ENCODE peak calls at places on chromosomes 13 and 19, in seven cellular contexts. G is effector memory CD4-positive, alpha-beta T cell; X is mucosa of gallbladder; U is right cardiac atrium; I is stimulated activated CD4-positive, alpha-beta T cell treated with anti-CD3 and anti-CD28 coated beads, TNF-alpha, amount 100 ng/mL, for 48 hours; W is SK-N-SH; Z is T-helper 9 cell. N is an unnamed sample.

GRCh38 chr13:20171364-20171763 is 10.5 kb upstream of the GJA3 start:
- DNase-seq in U (no peak), X (no peak), W (no peak), Z (no peak), I (no peak), G (no peak), N (no peak)

GRCh38 chr13:27619711-27620376 is 485 bp downstream of the LNX2 start:
- DNase-seq in G (peak; percentile 26), W (peak; percentile 70), U (peak; percentile 33), I (no peak), X (no peak), Z (no peak), N (no peak)

GRCh38 chr19:2616741-2617392 is 85.6 kb downstream of the GNG7 start:
- DNase-seq in U (no peak), I (no peak), W (no peak), X (peak; percentile 70), Z (no peak), G (no peak), N (no peak)

GRCh38 chr13:42970824-42971669 is 21.0 kb downstream of the EPSTI1 start:
- DNase-seq in G (peak; percentile 32), U (no peak), I (no peak), W (peak; percentile 70), X (peak; percentile 30), Z (peak; percentile 18), N (peak; percentile 36)

GRCh38 chr13:98648676-98649075 is 71.8 kb upstream of the STK24 start:
- DNase-seq in I (no peak), G (no peak), X (no peak), U (no peak), Z (no peak), W (no peak), N (no peak)

GRCh38 chr13:21616205-21616604 is 12.2 kb upstream of the MICU2 start:
- DNase-seq in U (no peak), G (no peak), Z (no peak), W (no peak), X (no peak), I (no peak), N (no peak)

GRCh38 chr19:11496391-11497163 is 9.1 kb downstream of the ZNF653 start:
- DNase-seq in U (peak; percentile 69), G (peak; percentile 49), X (peak; percentile 29), I (peak; percentile 58), Z (peak; percentile 56), W (peak; percentile 88), N (peak; percentile 90)

GRCh38 chr13:110561335-110562033 is at the start of gene RAB20:
- DNase-seq in U (peak; percentile 90), G (peak; percentile 43), Z (peak; percentile 50), I (peak; percentile 10), X (peak; percentile 91), W (peak; percentile 96), N (peak; percentile 92)

GRCh38 chr13:36919206-36919832 is 719 bp downstream of the SMAD9 start:
- DNase-seq in I (no peak), X (no peak), G (no peak), U (peak; percentile 57), Z (no peak), W (peak; percentile 75), N (no peak)

GRCh38 chr13:44244288-44244687 is 129.3 kb upstream of the SERP2 start:
- DNase-seq in I (no peak), G (no peak), X (no peak), W (no peak), Z (no peak), U (no peak), N (no peak)